ENCODE peak calls at places on chromosomes 7 and 10, in five cellular contexts. X is stimulated activated CD4-positive, alpha-beta T cell treated with anti-CD3 and anti-CD28 coated beads, Interleukin-15, amount 100 ng/mL, for 1 hour; R is ovary; V is C1 segment of cervical spinal cord; N is activated CD4-positive, alpha-beta T cell treated with anti-CD3 and anti-CD28 coated beads, Interleukin-2, amount 10 ng/mL, durations not matched to agents 7 days and 5 days. I is an unnamed sample.
A peak's percentile ranks its signal among the peaks of the same experiment; 100 is the strongest.

GRCh38 chr10:46328853-46329689 is 42.3 kb downstream of the ANTXRL start:
- DNase-seq in N (no peak), R (no peak), X (no peak), V (peak; percentile 76), I (no peak)

GRCh38 chr7:123594813-123595241 is 6.8 kb upstream of the ASB15 start:
- DNase-seq in X (no peak), N (no peak), R (no peak), V (no peak), I (no peak)

GRCh38 chr7:147852833-147853232 is 737.7 kb upstream of the C7orf33 start:
- DNase-seq in R (no peak), X (no peak), N (no peak), V (no peak), I (no peak)

GRCh38 chr10:132517951-132518521 is 19.6 kb upstream of the INPP5A start:
- DNase-seq in N (no peak), X (no peak), V (no peak), R (peak; percentile 55), I (no peak)

GRCh38 chr10:78902815-78903214 is 166.0 kb upstream of the ZMIZ1 start:
- DNase-seq in X (no peak), N (no peak), R (no peak), V (no peak), I (no peak)

GRCh38 chr10:58164517-58164916 is 103.2 kb downstream of the IPMK start:
- DNase-seq in R (no peak), V (no peak), N (no peak), X (no peak), I (no peak)

GRCh38 chr10:4034907-4035581 is 250.0 kb upstream of the KLF6 start:
- DNase-seq in V (no peak), X (no peak), R (no peak), N (peak; percentile 50), I (no peak)

GRCh38 chr7:157432541-157432956 is 95.7 kb downstream of the DNAJB6 start:
- DNase-seq in N (peak; percentile 29), X (no peak), V (no peak), R (no peak), I (peak; percentile 15)

GRCh38 chr10:133257489-133258065 is 19.1 kb downstream of the ADAM8 start:
- DNase-seq in X (no peak), R (peak; percentile 84), N (peak; percentile 35), V (no peak), I (no peak)

GRCh38 chr7:117270371-117270770 is 52.5 kb downstream of the WNT2 start:
- DNase-seq in N (no peak), V (no peak), X (no peak), R (no peak), I (no peak)

GRCh38 chr10:5588080-5588453 is 63.3 kb downstream of the CALML3 start:
- DNase-seq in N (no peak), X (no peak), V (no peak), R (no peak), I (no peak)

GRCh38 chr10:819326-819725 is 112.2 kb downstream of the LARP4B start:
- DNase-seq in N (no peak), R (no peak), V (no peak), X (no peak), I (no peak)

GRCh38 chr10:92290076-92290836 is 622 bp downstream of the CPEB3 start:
- DNase-seq in V (no peak), R (peak; percentile 34), N (peak; percentile 29), X (no peak), I (no peak)